ENCODE peak calls at places on chromosomes 6 and 20, in five cellular contexts. E, Y, X, M and D are unnamed samples.

GRCh38 chr20:50144362-50144761 is 9.2 kb downstream of the PEDS1 start:
- DNase-seq in Y (peak), X (no peak), E (peak), M (peak), D (peak)

GRCh38 chr6:45514454-45514853 is 136.7 kb upstream of the SUPT3H start:
- DNase-seq in Y (no peak), X (no peak), E (peak), M (no peak), D (no peak)

GRCh38 chr20:3612795-3613560 is 50.2 kb downstream of the GFRA4 start:
- DNase-seq in X (no peak), Y (no peak), E (no peak), M (no peak), D (no peak)

GRCh38 chr20:35387334-35387733 is 24.4 kb downstream of the UQCC1 start:
- DNase-seq in M (peak), Y (peak), X (no peak), E (peak), D (no peak)

GRCh38 chr6:165854061-165854862 is 191.2 kb upstream of the PDE10A start:
- DNase-seq in E (no peak), M (no peak), Y (no peak), X (no peak), D (no peak)

GRCh38 chr6:129865013-129865412 is 3.9 kb upstream of the TMEM244 start:
- DNase-seq in E (no peak), X (no peak), Y (no peak), M (no peak), D (no peak)

GRCh38 chr6:100663219-100663863 is 198.6 kb upstream of the SIM1 start:
- DNase-seq in M (peak), E (no peak), X (no peak), Y (peak), D (peak)

GRCh38 chr6:161308075-161308655 is 34.3 kb upstream of the AGPAT4 start:
- DNase-seq in M (no peak), E (no peak), Y (no peak), X (no peak), D (no peak)

GRCh38 chr20:53838311-53838873 is 232.0 kb downstream of the BCAS1 start:
- DNase-seq in E (no peak), Y (no peak), M (no peak), X (no peak), D (no peak)

GRCh38 chr6:36977470-36977941 is 8.5 kb downstream of the MTCH1 start:
- DNase-seq in X (peak), Y (no peak), M (no peak), E (no peak), D (no peak)

GRCh38 chr6:21595951-21596378 is 2.4 kb downstream of the SOX4 start:
- DNase-seq in E (peak), Y (no peak), X (peak), M (no peak), D (no peak)

GRCh38 chr20:20009784-20010253 is 7.3 kb upstream of the NAA20 start:
- DNase-seq in Y (no peak), M (no peak), X (no peak), E (no peak), D (no peak)

GRCh38 chr20:48165401-48165685 is 380.1 kb upstream of the SULF2 start:
- DNase-seq in M (no peak), Y (no peak), E (no peak), X (no peak), D (no peak)

GRCh38 chr6:32944265-32944664 is 3.4 kb upstream of the HLA-DMB start:
- DNase-seq in Y (no peak), E (no peak), X (peak), M (no peak), D (no peak)

GRCh38 chr6:116381000-116381399 is 10.3 kb downstream of the DSE start:
- DNase-seq in M (no peak), E (no peak), X (no peak), Y (no peak), D (no peak)

GRCh38 chr20:42313704-42314103 is 695.5 kb upstream of the CHD6 start:
- DNase-seq in Y (no peak), M (no peak), X (no peak), E (no peak), D (no peak)

GRCh38 chr6:26457796-26458688 is at the start of gene BTN2A1:
- DNase-seq in Y (peak), X (peak), M (peak), E (peak), D (peak)

GRCh38 chr6:45326698-45327417 is 1.3 kb upstream of the RUNX2 start:
- DNase-seq in Y (no peak), M (no peak), X (no peak), E (no peak), D (no peak)

GRCh38 chr6:109626311-109626710 is 64.7 kb downstream of the AK9 start:
- DNase-seq in Y (no peak), M (no peak), X (no peak), E (no peak), D (no peak)

GRCh38 chr6:48136856-48137255 is 25.9 kb upstream of the PTCHD4 start:
- DNase-seq in M (peak), X (no peak), Y (no peak), E (no peak), D (no peak)

GRCh38 chr20:54162378-54162777 is 11.4 kb downstream of the CYP24A1 start:
- DNase-seq in E (no peak), Y (no peak), M (no peak), X (no peak), D (no peak)

GRCh38 chr6:91144161-91144560 is 557.3 kb upstream of the MAP3K7 start:
- DNase-seq in Y (no peak), M (no peak), E (no peak), X (no peak), D (no peak)

GRCh38 chr6:27556406-27556805 is 83.5 kb upstream of the ZNF184 start:
- DNase-seq in Y (no peak), M (no peak), E (no peak), X (no peak), D (no peak)

GRCh38 chr6:101402618-101403002 is 9.1 kb downstream of the GRIK2 start:
- DNase-seq in E (no peak), M (no peak), Y (no peak), X (no peak), D (no peak)

GRCh38 chr6:54617730-54618129 is 228.8 kb upstream of the FAM83B start:
- DNase-seq in E (peak), Y (peak), M (peak), X (no peak), D (peak)

GRCh38 chr20:47480705-47481104 is 21.0 kb upstream of the NCOA3 start:
- DNase-seq in M (no peak), Y (no peak), E (no peak), X (no peak), D (no peak)

GRCh38 chr6:133377219-133377618 is 136.1 kb downstream of the EYA4 start:
- DNase-seq in E (no peak), Y (no peak), M (no peak), X (no peak), D (no peak)

GRCh38 chr20:25484224-25484846 is 76.9 kb downstream of the GINS1 start:
- DNase-seq in E (peak), X (no peak), Y (no peak), M (no peak), D (no peak)

GRCh38 chr20:54340667-54341081 is 132.8 kb downstream of the PFDN4 start:
- DNase-seq in M (no peak), Y (peak), X (no peak), E (peak), D (peak)

GRCh38 chr20:51506527-51507356 is 35.8 kb downstream of the NFATC2 start:
- DNase-seq in X (no peak), E (no peak), Y (no peak), M (no peak), D (no peak)

GRCh38 chr6:408599-409102 is 17.1 kb downstream of the IRF4 start:
- DNase-seq in X (no peak), Y (peak), E (no peak), M (peak), D (no peak)

GRCh38 chr6:23656257-23656731 is 469.7 kb upstream of the NRSN1 start:
- DNase-seq in M (peak), X (no peak), Y (no peak), E (no peak), D (no peak)

GRCh38 chr20:51259455-51259854 is 236.5 kb upstream of the KCNG1 start:
- DNase-seq in X (no peak), Y (no peak), E (no peak), M (no peak), D (no peak)

DNA sequence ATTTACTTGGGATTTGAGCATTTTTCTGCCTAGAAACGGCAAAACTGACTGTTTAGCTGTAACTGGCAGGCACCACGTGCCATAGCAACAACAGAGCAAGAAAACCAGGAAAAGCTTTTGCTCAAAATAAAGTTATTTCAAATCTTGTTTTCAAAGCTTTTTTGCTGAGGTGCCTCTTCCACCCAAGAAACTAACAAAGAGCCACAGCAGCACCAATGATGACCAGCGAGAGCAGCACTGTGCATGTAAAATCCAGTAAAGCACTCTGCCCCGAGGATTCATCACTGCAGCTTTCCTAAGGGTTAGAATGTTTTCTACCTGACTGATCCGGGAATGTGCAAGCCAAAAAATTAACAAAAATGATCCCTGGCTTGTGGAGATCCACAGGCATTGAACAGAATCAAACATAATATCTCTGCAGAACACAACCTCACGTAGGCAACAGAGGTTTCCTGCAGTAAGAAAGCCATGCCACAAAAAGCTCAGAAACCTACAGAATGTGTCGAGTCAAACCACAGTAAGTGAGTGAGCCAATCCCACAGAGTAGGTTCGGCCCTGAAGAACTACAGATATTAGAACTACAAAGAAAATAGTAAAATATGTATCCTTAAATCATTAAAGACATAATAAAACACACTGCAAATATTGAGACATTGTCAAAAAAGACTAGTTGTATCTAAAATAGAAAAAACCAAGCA is 7.4 kb upstream of the ULBP3 start:
- DNase-seq in M (no peak), E (no peak), X (no peak), Y (no peak), D (no peak)
- TF ChIP-seq CTCF in M (peak), E (no peak), X (no peak), Y (peak), D (peak)

GRCh38 chr6:157942351-157942750 is 39.3 kb upstream of the SYNJ2 start:
- DNase-seq in E (no peak), X (no peak), Y (no peak), M (no peak), D (no peak)

GRCh38 chr6:157941101-157941863 is 40.4 kb upstream of the SYNJ2 start:
- DNase-seq in Y (no peak), M (no peak), E (no peak), X (no peak), D (no peak)

GRCh38 chr6:157943964-157944283 is 37.7 kb upstream of the SYNJ2 start:
- DNase-seq in E (no peak), X (no peak), Y (no peak), M (no peak), D (no peak)

GRCh38 chr6:157944983-157945931 is 36.4 kb upstream of the SYNJ2 start:
- DNase-seq in Y (no peak), X (no peak), M (no peak), E (no peak), D (no peak)

DNA sequence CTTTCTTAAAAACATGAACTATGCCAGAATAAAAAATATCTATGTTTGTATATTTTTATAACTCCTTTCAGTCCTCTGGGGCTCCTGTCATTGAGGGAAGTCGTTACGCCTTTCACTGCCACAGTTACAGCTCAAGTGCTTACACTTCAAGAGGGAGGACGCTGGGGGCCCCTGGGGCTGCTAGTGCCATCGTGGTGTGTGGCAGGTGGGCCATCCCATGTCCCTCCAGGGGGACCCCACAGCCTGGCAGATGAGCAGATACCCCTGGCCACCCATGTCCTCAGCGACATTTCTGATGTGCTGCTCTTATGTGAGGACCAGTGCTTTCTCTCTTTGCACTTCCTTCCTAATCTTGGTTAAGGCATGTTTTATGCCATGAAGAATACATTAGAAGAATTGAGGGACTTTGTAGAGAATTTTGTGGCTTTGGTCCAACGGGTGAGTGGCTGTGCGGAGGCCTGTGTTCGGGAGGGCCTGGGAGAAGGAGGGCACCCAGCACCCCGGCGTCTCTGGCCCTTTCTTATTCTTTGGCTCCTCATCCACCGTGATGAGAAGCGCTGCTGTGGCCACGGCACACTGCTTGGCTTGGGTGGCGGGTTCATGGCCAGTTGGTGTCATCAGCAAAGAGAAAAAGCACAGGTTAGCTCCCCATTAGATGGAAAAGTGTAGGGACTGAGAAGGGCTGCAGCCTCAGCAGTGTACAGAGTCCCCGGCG is 38.3 kb upstream of the SYNJ2 start:
- DNase-seq in M (no peak), X (no peak), E (no peak), Y (no peak), D (no peak)
- TF ChIP-seq CTCF in M (no peak), X (no peak), E (no peak), Y (no peak), D (no peak)

GRCh38 chr6:145734486-145735355 is 599 bp downstream of the EPM2A start:
- DNase-seq in Y (peak), E (peak), X (peak), M (peak), D (peak)

GRCh38 chr6:145732788-145733187 is 2.5 kb downstream of the EPM2A start:
- DNase-seq in E (no peak), M (no peak), Y (no peak), X (no peak), D (no peak)

GRCh38 chr6:145733770-145734169 is 1.6 kb downstream of the EPM2A start:
- DNase-seq in E (no peak), Y (no peak), M (no peak), X (no peak), D (no peak)

GRCh38 chr6:145731432-145731831 is 3.9 kb downstream of the EPM2A start:
- DNase-seq in E (no peak), M (no peak), Y (no peak), X (no peak), D (no peak)

DNA sequence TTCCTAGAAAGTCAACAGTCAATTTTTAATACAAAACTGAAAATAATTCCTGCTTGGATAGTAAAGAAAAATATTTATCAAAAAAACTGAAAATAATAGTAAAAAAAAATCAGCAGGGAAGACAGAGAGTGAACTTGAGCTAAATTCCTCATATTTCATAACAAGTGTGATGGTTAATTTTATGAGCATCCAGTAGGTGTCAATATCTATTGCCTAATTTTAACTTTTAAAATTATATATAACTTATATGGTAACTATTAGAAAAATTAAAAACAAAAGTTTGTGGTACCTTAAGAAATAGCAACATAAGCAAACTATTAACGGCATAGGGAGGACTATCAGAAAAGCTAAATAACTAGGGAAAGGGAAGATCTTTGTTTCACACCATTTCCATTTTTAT is 2.1 kb downstream of the EPM2A start:
- DNase-seq in E (no peak), M (no peak), Y (no peak), X (no peak), D (no peak)
- TF ChIP-seq CTCF in E (peak), M (no peak), Y (peak), X (no peak), D (no peak)

GRCh38 chr6:71103150-71103549 is 146.3 kb upstream of the B3GAT2 start:
- DNase-seq in Y (no peak), E (no peak), X (no peak), M (no peak), D (no peak)
- TF ChIP-seq CTCF in Y (no peak), E (no peak), X (no peak), M (no peak), D (no peak)

GRCh38 chr20:9800406-9800805 is 38.5 kb downstream of the PAK5 start:
- DNase-seq in Y (no peak), E (no peak), X (no peak), M (no peak), D (no peak)
- TF ChIP-seq CTCF in Y (no peak), E (no peak), X (no peak), M (no peak), D (no peak)